ENCODE peak calls at places on chromosomes 5 and 9, in six cellular contexts. One of them, this sample, is unnamed.

GRCh38 chr5:36928947-36929346 is 52.4 kb downstream of the NIPBL start:
- DNase-seq in transverse colon: no peak
- DNase-seq in RCC 7860: peak; percentile 77
- DNase-seq in right cardiac atrium: no peak
- DNase-seq in tibial artery: no peak
- DNase-seq in adrenal gland: no peak
- DNase-seq in this sample: no peak

GRCh38 chr5:930853-931252 is 38.2 kb downstream of the TRIP13 start:
- DNase-seq in transverse colon: no peak
- DNase-seq in RCC 7860: no peak
- DNase-seq in right cardiac atrium: no peak
- DNase-seq in tibial artery: no peak
- DNase-seq in adrenal gland: peak; percentile 4
- DNase-seq in this sample: no peak

GRCh38 chr5:9063615-9064245 is 482.1 kb downstream of the SEMA5A start:
- DNase-seq in transverse colon: no peak
- DNase-seq in RCC 7860: no peak
- DNase-seq in right cardiac atrium: no peak
- DNase-seq in tibial artery: no peak
- DNase-seq in adrenal gland: no peak
- DNase-seq in this sample: no peak

GRCh38 chr5:139301766-139302499 is 8.4 kb downstream of the MATR3 start:
- DNase-seq in transverse colon: no peak
- DNase-seq in RCC 7860: no peak
- DNase-seq in right cardiac atrium: no peak
- DNase-seq in tibial artery: no peak
- DNase-seq in adrenal gland: no peak
- DNase-seq in this sample: no peak

GRCh38 chr5:95042040-95042439 is 242.9 kb downstream of the MCTP1 start:
- DNase-seq in transverse colon: no peak
- DNase-seq in RCC 7860: no peak
- DNase-seq in right cardiac atrium: no peak
- DNase-seq in tibial artery: no peak
- DNase-seq in adrenal gland: no peak
- DNase-seq in this sample: no peak

GRCh38 chr5:9714187-9714586 is 84.0 kb upstream of the TAS2R1 start:
- DNase-seq in transverse colon: no peak
- DNase-seq in RCC 7860: no peak
- DNase-seq in right cardiac atrium: no peak
- DNase-seq in tibial artery: no peak
- DNase-seq in adrenal gland: no peak
- DNase-seq in this sample: no peak

GRCh38 chr5:150484964-150485769 is 22.8 kb upstream of the NDST1 start:
- DNase-seq in transverse colon: no peak
- DNase-seq in RCC 7860: no peak
- DNase-seq in right cardiac atrium: no peak
- DNase-seq in tibial artery: no peak
- DNase-seq in adrenal gland: no peak
- DNase-seq in this sample: no peak

GRCh38 chr9:95007470-95007869 is 281.0 kb downstream of the AOPEP start:
- DNase-seq in transverse colon: no peak
- DNase-seq in RCC 7860: peak; percentile 43
- DNase-seq in right cardiac atrium: no peak
- DNase-seq in tibial artery: no peak
- DNase-seq in adrenal gland: no peak
- DNase-seq in this sample: no peak

GRCh38 chr9:112224401-112225289 is 49.5 kb upstream of the SUSD1 start:
- DNase-seq in transverse colon: no peak
- DNase-seq in RCC 7860: peak; percentile 49
- DNase-seq in right cardiac atrium: no peak
- DNase-seq in tibial artery: no peak
- DNase-seq in adrenal gland: no peak
- DNase-seq in this sample: no peak

GRCh38 chr5:7877851-7878250 is 8.9 kb downstream of the MTRR start:
- DNase-seq in transverse colon: no peak
- DNase-seq in RCC 7860: peak; percentile 52
- DNase-seq in right cardiac atrium: peak; percentile 34
- DNase-seq in tibial artery: no peak
- DNase-seq in adrenal gland: peak; percentile 51
- DNase-seq in this sample: no peak

GRCh38 chr5:32613050-32613672 is 27.8 kb downstream of the SUB1 start:
- DNase-seq in transverse colon: peak; percentile 86
- DNase-seq in RCC 7860: peak; percentile 68
- DNase-seq in right cardiac atrium: peak; percentile 92
- DNase-seq in tibial artery: peak; percentile 87
- DNase-seq in adrenal gland: peak; percentile 92
- DNase-seq in this sample: peak; percentile 83

GRCh38 chr5:1515311-1515920 is 8.3 kb downstream of the LPCAT1 start:
- DNase-seq in transverse colon: peak; percentile 7
- DNase-seq in RCC 7860: no peak
- DNase-seq in right cardiac atrium: peak; percentile 32
- DNase-seq in tibial artery: peak; percentile 40
- DNase-seq in adrenal gland: peak; percentile 18
- DNase-seq in this sample: no peak

GRCh38 chr9:112009656-112010055 is 113.0 kb downstream of the UGCG start:
- DNase-seq in transverse colon: no peak
- DNase-seq in RCC 7860: no peak
- DNase-seq in right cardiac atrium: no peak
- DNase-seq in tibial artery: no peak
- DNase-seq in adrenal gland: no peak
- DNase-seq in this sample: no peak

GRCh38 chr9:121584421-121584820 is 67.0 kb upstream of the DAB2IP start:
- DNase-seq in transverse colon: no peak
- DNase-seq in RCC 7860: no peak
- DNase-seq in right cardiac atrium: no peak
- DNase-seq in tibial artery: no peak
- DNase-seq in adrenal gland: no peak
- DNase-seq in this sample: no peak

GRCh38 chr9:36725777-36726356 is 153.2 kb downstream of the MELK start:
- DNase-seq in transverse colon: no peak
- DNase-seq in RCC 7860: no peak
- DNase-seq in right cardiac atrium: no peak
- DNase-seq in tibial artery: no peak
- DNase-seq in adrenal gland: no peak
- DNase-seq in this sample: no peak

GRCh38 chr9:36980148-36980974 is 53.7 kb downstream of the PAX5 start:
- DNase-seq in transverse colon: no peak
- DNase-seq in RCC 7860: no peak
- DNase-seq in right cardiac atrium: no peak
- DNase-seq in tibial artery: no peak
- DNase-seq in adrenal gland: no peak
- DNase-seq in this sample: no peak

GRCh38 chr9:125190371-125190801 is 783 bp upstream of the PPP6C start:
- DNase-seq in transverse colon: no peak
- DNase-seq in RCC 7860: no peak
- DNase-seq in right cardiac atrium: no peak
- DNase-seq in tibial artery: no peak
- DNase-seq in adrenal gland: no peak
- DNase-seq in this sample: no peak

GRCh38 chr5:97657239-97657638 is 474.2 kb upstream of the RIOK2 start:
- DNase-seq in transverse colon: no peak
- DNase-seq in RCC 7860: no peak
- DNase-seq in right cardiac atrium: no peak
- DNase-seq in tibial artery: no peak
- DNase-seq in adrenal gland: no peak
- DNase-seq in this sample: no peak

GRCh38 chr9:137951107-137951506 is 73.5 kb downstream of the CACNA1B start:
- DNase-seq in transverse colon: no peak
- DNase-seq in RCC 7860: no peak
- DNase-seq in right cardiac atrium: no peak
- DNase-seq in tibial artery: no peak
- DNase-seq in adrenal gland: no peak
- DNase-seq in this sample: no peak

GRCh38 chr5:104344809-104345512 is 782.4 kb upstream of the NUDT12 start:
- DNase-seq in transverse colon: no peak
- DNase-seq in RCC 7860: no peak
- DNase-seq in right cardiac atrium: no peak
- DNase-seq in tibial artery: no peak
- DNase-seq in adrenal gland: no peak
- DNase-seq in this sample: no peak

GRCh38 chr9:17627641-17628040 is 48.8 kb downstream of the SH3GL2 start:
- DNase-seq in transverse colon: no peak
- DNase-seq in RCC 7860: no peak
- DNase-seq in right cardiac atrium: no peak
- DNase-seq in tibial artery: no peak
- DNase-seq in adrenal gland: no peak
- DNase-seq in this sample: no peak

GRCh38 chr5:10306114-10306513 is 1.6 kb downstream of the CMBL start:
- DNase-seq in transverse colon: peak; percentile 30
- DNase-seq in RCC 7860: no peak
- DNase-seq in right cardiac atrium: no peak
- DNase-seq in tibial artery: no peak
- DNase-seq in adrenal gland: no peak
- DNase-seq in this sample: no peak

GRCh38 chr5:131223751-131224386 is 40.0 kb upstream of the CDC42SE2 start:
- DNase-seq in transverse colon: no peak
- DNase-seq in RCC 7860: no peak
- DNase-seq in right cardiac atrium: no peak
- DNase-seq in tibial artery: no peak
- DNase-seq in adrenal gland: no peak
- DNase-seq in this sample: no peak

GRCh38 chr5:107915413-107915812 is 244.7 kb upstream of the EFNA5 start:
- DNase-seq in transverse colon: no peak
- DNase-seq in RCC 7860: no peak
- DNase-seq in right cardiac atrium: no peak
- DNase-seq in tibial artery: no peak
- DNase-seq in adrenal gland: no peak
- DNase-seq in this sample: no peak

GRCh38 chr9:35035851-35036701 is 36.3 kb downstream of the VCP start:
- DNase-seq in transverse colon: peak; percentile 21
- DNase-seq in RCC 7860: no peak
- DNase-seq in right cardiac atrium: peak; percentile 92
- DNase-seq in tibial artery: peak; percentile 71
- DNase-seq in adrenal gland: peak; percentile 43
- DNase-seq in this sample: no peak

GRCh38 chr5:129459485-129460120 is 495 bp upstream of the ADAMTS19 start:
- DNase-seq in transverse colon: peak; percentile 12
- DNase-seq in RCC 7860: no peak
- DNase-seq in right cardiac atrium: peak; percentile 62
- DNase-seq in tibial artery: no peak
- DNase-seq in adrenal gland: no peak
- DNase-seq in this sample: no peak